ENCODE peak calls at places on chromosomes 6 and 20, in nine cellular contexts. One of them, this sample, is unnamed.

GRCh38 chr20:51579137-51579536 is 36.6 kb upstream of the NFATC2 start:
- DNase-seq in T1000: peak; percentile 79
- DNase-seq in Calu3: no peak
- DNase-seq in NCI-H2029: no peak
- DNase-seq in CD4-positive, alpha-beta memory T cell: no peak
- DNase-seq in nucleus accumbens: no peak
- DNase-seq in T-helper 1 cell: no peak
- DNase-seq in HFF-Myc: no peak
- DNase-seq in H9: no peak
- DNase-seq in this sample: no peak

GRCh38 chr6:11700118-11700718 is 78.4 kb downstream of the ADTRP start:
- DNase-seq in NCI-H2029: peak; percentile 80
- DNase-seq in HFF-Myc: no peak
- DNase-seq in H9: no peak
- DNase-seq in T-helper 1 cell: no peak
- DNase-seq in CD4-positive, alpha-beta memory T cell: no peak
- DNase-seq in nucleus accumbens: no peak
- DNase-seq in Calu3: no peak
- DNase-seq in T1000: no peak
- DNase-seq in this sample: peak; percentile 72

GRCh38 chr6:139027620-139028182 is 844 bp upstream of the ABRACL start:
- DNase-seq in nucleus accumbens: no peak
- DNase-seq in NCI-H2029: peak; percentile 41
- DNase-seq in H9: peak; percentile 60
- DNase-seq in T-helper 1 cell: peak; percentile 17
- DNase-seq in T1000: no peak
- DNase-seq in Calu3: peak; percentile 24
- DNase-seq in HFF-Myc: no peak
- DNase-seq in CD4-positive, alpha-beta memory T cell: peak; percentile 30
- DNase-seq in this sample: peak; percentile 80

GRCh38 chr6:64589961-64590360 is 954.4 kb downstream of the PHF3 start:
- DNase-seq in T1000: no peak
- DNase-seq in CD4-positive, alpha-beta memory T cell: no peak
- DNase-seq in nucleus accumbens: no peak
- DNase-seq in HFF-Myc: no peak
- DNase-seq in NCI-H2029: no peak
- DNase-seq in T-helper 1 cell: no peak
- DNase-seq in Calu3: no peak
- DNase-seq in H9: no peak
- DNase-seq in this sample: peak; percentile 2

GRCh38 chr6:89916136-89916920 is 22.1 kb downstream of the GJA10 start:
- DNase-seq in T-helper 1 cell: no peak
- DNase-seq in H9: no peak
- DNase-seq in T1000: no peak
- DNase-seq in Calu3: no peak
- DNase-seq in HFF-Myc: no peak
- DNase-seq in NCI-H2029: no peak
- DNase-seq in nucleus accumbens: no peak
- DNase-seq in CD4-positive, alpha-beta memory T cell: no peak
- DNase-seq in this sample: no peak

GRCh38 chr20:46128310-46129151 is 10.4 kb downstream of the CD40 start:
- DNase-seq in T1000: no peak
- DNase-seq in Calu3: peak; percentile 68
- DNase-seq in CD4-positive, alpha-beta memory T cell: no peak
- DNase-seq in HFF-Myc: no peak
- DNase-seq in H9: peak; percentile 59
- DNase-seq in T-helper 1 cell: no peak
- DNase-seq in nucleus accumbens: no peak
- DNase-seq in NCI-H2029: no peak
- DNase-seq in this sample: no peak

GRCh38 chr20:51385941-51386530 is 156.5 kb downstream of the NFATC2 start:
- DNase-seq in T1000: no peak
- DNase-seq in T-helper 1 cell: no peak
- DNase-seq in nucleus accumbens: no peak
- DNase-seq in HFF-Myc: no peak
- DNase-seq in NCI-H2029: no peak
- DNase-seq in H9: peak; percentile 71
- DNase-seq in Calu3: peak; percentile 51
- DNase-seq in CD4-positive, alpha-beta memory T cell: peak; percentile 35
- DNase-seq in this sample: peak; percentile 70

GRCh38 chr20:17618673-17619013 is 48.8 kb downstream of the DSTN start:
- DNase-seq in NCI-H2029: no peak
- DNase-seq in CD4-positive, alpha-beta memory T cell: no peak
- DNase-seq in H9: no peak
- DNase-seq in T1000: no peak
- DNase-seq in HFF-Myc: no peak
- DNase-seq in Calu3: no peak
- DNase-seq in nucleus accumbens: no peak
- DNase-seq in T-helper 1 cell: no peak
- DNase-seq in this sample: no peak

GRCh38 chr6:44043479-44044153 is 83.6 kb downstream of the MRPL14 start:
- DNase-seq in NCI-H2029: no peak
- DNase-seq in nucleus accumbens: no peak
- DNase-seq in HFF-Myc: no peak
- DNase-seq in T1000: no peak
- DNase-seq in Calu3: peak; percentile 65
- DNase-seq in H9: peak; percentile 59
- DNase-seq in T-helper 1 cell: no peak
- DNase-seq in CD4-positive, alpha-beta memory T cell: no peak
- DNase-seq in this sample: no peak

GRCh38 chr6:80338201-80338836 is 231.8 kb downstream of the BCKDHB start:
- DNase-seq in T-helper 1 cell: peak; percentile 50
- DNase-seq in NCI-H2029: peak; percentile 27
- DNase-seq in T1000: no peak
- DNase-seq in H9: peak; percentile 84
- DNase-seq in HFF-Myc: no peak
- DNase-seq in nucleus accumbens: no peak
- DNase-seq in CD4-positive, alpha-beta memory T cell: peak; percentile 52
- DNase-seq in Calu3: peak; percentile 80
- DNase-seq in this sample: peak; percentile 81

GRCh38 chr6:19024737-19025136 is 637.6 kb downstream of the RNF144B start:
- DNase-seq in nucleus accumbens: no peak
- DNase-seq in CD4-positive, alpha-beta memory T cell: no peak
- DNase-seq in T1000: no peak
- DNase-seq in Calu3: peak; percentile 18
- DNase-seq in T-helper 1 cell: no peak
- DNase-seq in H9: peak; percentile 61
- DNase-seq in HFF-Myc: no peak
- DNase-seq in NCI-H2029: peak; percentile 71
- DNase-seq in this sample: peak; percentile 7

GRCh38 chr6:117534974-117535373 is 52.5 kb downstream of the DCBLD1 start:
- DNase-seq in H9: no peak
- DNase-seq in nucleus accumbens: no peak
- DNase-seq in NCI-H2029: no peak
- DNase-seq in T-helper 1 cell: no peak
- DNase-seq in CD4-positive, alpha-beta memory T cell: no peak
- DNase-seq in Calu3: no peak
- DNase-seq in T1000: no peak
- DNase-seq in HFF-Myc: no peak
- DNase-seq in this sample: no peak